ENCODE peak calls at places on chromosomes 4 and X, in four cellular contexts. One of them, this sample, is unnamed.

GRCh38 chrX:153900806-153901752 is 3.4 kb upstream of the AVPR2 start:
- DNase-seq in IMR-90: peak; percentile 87
- DNase-seq in GM12878: peak; percentile 55
- DNase-seq in endothelial cell of umbilical vein: peak; percentile 2
- DNase-seq in this sample: peak; percentile 65

GRCh38 chr4:140019619-140020367 is 134.2 kb downstream of the MAML3 start:
- DNase-seq in IMR-90: no peak
- DNase-seq in GM12878: no peak
- DNase-seq in endothelial cell of umbilical vein: no peak
- DNase-seq in this sample: no peak

GRCh38 chrX:47900833-47901232 is 64.1 kb downstream of the ZNF81 start:
- DNase-seq in IMR-90: no peak
- DNase-seq in GM12878: no peak
- DNase-seq in endothelial cell of umbilical vein: peak; percentile 0
- DNase-seq in this sample: no peak

GRCh38 chr4:85107553-85107952 is 141.1 kb upstream of the WDFY3 start:
- DNase-seq in IMR-90: no peak
- DNase-seq in GM12878: no peak
- DNase-seq in endothelial cell of umbilical vein: no peak
- DNase-seq in this sample: no peak

GRCh38 chr4:76585270-76585669 is 150.2 kb downstream of the SHROOM3 start:
- DNase-seq in IMR-90: peak; percentile 77
- DNase-seq in GM12878: no peak
- DNase-seq in endothelial cell of umbilical vein: no peak
- DNase-seq in this sample: no peak

GRCh38 chr4:151940926-151941617 is 180.3 kb upstream of the GATB start:
- DNase-seq in IMR-90: no peak
- DNase-seq in GM12878: no peak
- DNase-seq in endothelial cell of umbilical vein: no peak
- DNase-seq in this sample: no peak

GRCh38 chr4:34412233-34412632 is 1832.1 kb downstream of the ARAP2 start:
- DNase-seq in IMR-90: no peak
- DNase-seq in GM12878: no peak
- DNase-seq in endothelial cell of umbilical vein: no peak
- DNase-seq in this sample: no peak

GRCh38 chr4:168845897-168846296 is 164.2 kb downstream of the CBR4 start:
- DNase-seq in IMR-90: no peak
- DNase-seq in GM12878: no peak
- DNase-seq in endothelial cell of umbilical vein: no peak
- DNase-seq in this sample: no peak

GRCh38 chrX:140504371-140505324 is at the start of gene SOX3:
- DNase-seq in IMR-90: no peak
- DNase-seq in GM12878: no peak
- DNase-seq in endothelial cell of umbilical vein: no peak
- DNase-seq in this sample: no peak

GRCh38 chrX:25012433-25012735 is 3.4 kb downstream of the ARX start:
- DNase-seq in IMR-90: no peak
- DNase-seq in GM12878: no peak
- DNase-seq in endothelial cell of umbilical vein: no peak
- DNase-seq in this sample: no peak

GRCh38 chr4:1651609-1652008 is 32.5 kb downstream of the FAM53A start:
- DNase-seq in IMR-90: no peak
- DNase-seq in GM12878: no peak
- DNase-seq in endothelial cell of umbilical vein: no peak
- DNase-seq in this sample: no peak

GRCh38 chr4:95360911-95361695 is 187.7 kb downstream of the UNC5C start:
- DNase-seq in IMR-90: no peak
- DNase-seq in GM12878: no peak
- DNase-seq in endothelial cell of umbilical vein: no peak
- DNase-seq in this sample: no peak

GRCh38 chr4:95998311-95998710 is 158.4 kb downstream of the PDHA2 start:
- DNase-seq in IMR-90: no peak
- DNase-seq in GM12878: no peak
- DNase-seq in endothelial cell of umbilical vein: no peak
- DNase-seq in this sample: no peak

GRCh38 chr4:119794681-119795080 is 166.1 kb upstream of the PDE5A start:
- DNase-seq in IMR-90: no peak
- DNase-seq in GM12878: no peak
- DNase-seq in endothelial cell of umbilical vein: no peak
- DNase-seq in this sample: no peak

GRCh38 chr4:113858924-113859323 is 97.4 kb upstream of the CAMK2D start:
- DNase-seq in IMR-90: peak; percentile 30
- DNase-seq in GM12878: no peak
- DNase-seq in endothelial cell of umbilical vein: no peak
- DNase-seq in this sample: no peak

GRCh38 chrX:2635366-2635765 is 55.7 kb upstream of the CD99 start:
- DNase-seq in IMR-90: no peak
- DNase-seq in GM12878: no peak
- DNase-seq in endothelial cell of umbilical vein: no peak
- DNase-seq in this sample: no peak

GRCh38 chrX:138858946-138859345 is 147.4 kb upstream of the FGF13 start:
- DNase-seq in IMR-90: no peak
- DNase-seq in GM12878: no peak
- DNase-seq in endothelial cell of umbilical vein: no peak
- DNase-seq in this sample: no peak

GRCh38 chr4:96035727-96036126 is 195.8 kb downstream of the PDHA2 start:
- DNase-seq in IMR-90: no peak
- DNase-seq in GM12878: no peak
- DNase-seq in endothelial cell of umbilical vein: peak; percentile 49
- DNase-seq in this sample: peak; percentile 9

GRCh38 chr4:13546855-13547562 is 2.7 kb upstream of the NKX3-2 start:
- DNase-seq in IMR-90: no peak
- DNase-seq in GM12878: no peak
- DNase-seq in endothelial cell of umbilical vein: no peak
- DNase-seq in this sample: no peak

GRCh38 chrX:9149831-9150230 is 115.9 kb upstream of the FAM9B start:
- DNase-seq in IMR-90: peak; percentile 17
- DNase-seq in GM12878: no peak
- DNase-seq in endothelial cell of umbilical vein: no peak
- DNase-seq in this sample: no peak

GRCh38 chr4:65600656-65601055 is 69.6 kb downstream of the EPHA5 start:
- DNase-seq in IMR-90: no peak
- DNase-seq in GM12878: no peak
- DNase-seq in endothelial cell of umbilical vein: no peak
- DNase-seq in this sample: no peak

GRCh38 chrX:41293269-41293668 is 40.7 kb upstream of the DDX3X start:
- DNase-seq in IMR-90: no peak
- DNase-seq in GM12878: no peak
- DNase-seq in endothelial cell of umbilical vein: no peak
- DNase-seq in this sample: no peak

GRCh38 chr4:182292657-182293056 is 49.5 kb downstream of the TENM3 start:
- DNase-seq in IMR-90: no peak
- DNase-seq in GM12878: no peak
- DNase-seq in endothelial cell of umbilical vein: no peak
- DNase-seq in this sample: no peak

GRCh38 chr4:6520978-6521377 is 48.6 kb upstream of the PPP2R2C start:
- DNase-seq in IMR-90: no peak
- DNase-seq in GM12878: no peak
- DNase-seq in endothelial cell of umbilical vein: no peak
- DNase-seq in this sample: no peak

GRCh38 chr4:104365618-104366017 is 129.1 kb downstream of the CXXC4 start:
- DNase-seq in IMR-90: no peak
- DNase-seq in GM12878: no peak
- DNase-seq in endothelial cell of umbilical vein: no peak
- DNase-seq in this sample: no peak

GRCh38 chrX:13212191-13212651 is 107.6 kb downstream of the ATXN3L start:
- DNase-seq in IMR-90: peak; percentile 13
- DNase-seq in GM12878: no peak
- DNase-seq in endothelial cell of umbilical vein: peak; percentile 82
- DNase-seq in this sample: no peak

GRCh38 chrX:72045552-72046277 is 86.0 kb downstream of the RTL5 start:
- DNase-seq in IMR-90: no peak
- DNase-seq in GM12878: no peak
- DNase-seq in endothelial cell of umbilical vein: peak; percentile 41
- DNase-seq in this sample: no peak

GRCh38 chr4:6795821-6796220 is 13.3 kb downstream of the KIAA0232 start:
- DNase-seq in IMR-90: no peak
- DNase-seq in GM12878: no peak
- DNase-seq in endothelial cell of umbilical vein: no peak
- DNase-seq in this sample: no peak

GRCh38 chr4:102685768-102686167 is 75.0 kb downstream of the MANBA start:
- DNase-seq in IMR-90: no peak
- DNase-seq in GM12878: no peak
- DNase-seq in endothelial cell of umbilical vein: no peak
- DNase-seq in this sample: no peak

GRCh38 chr4:102687373-102687981 is 73.3 kb downstream of the MANBA start:
- DNase-seq in IMR-90: peak; percentile 43
- DNase-seq in GM12878: peak; percentile 93
- DNase-seq in endothelial cell of umbilical vein: no peak
- DNase-seq in this sample: no peak

GRCh38 chr4:102684605-102685052 is 76.1 kb downstream of the MANBA start:
- DNase-seq in IMR-90: peak; percentile 92
- DNase-seq in GM12878: peak; percentile 37
- DNase-seq in endothelial cell of umbilical vein: no peak
- DNase-seq in this sample: peak; percentile 38

GRCh38 chr4:102683846-102684581 is 76.8 kb downstream of the MANBA start:
- DNase-seq in IMR-90: peak; percentile 25
- DNase-seq in GM12878: no peak
- DNase-seq in endothelial cell of umbilical vein: no peak
- DNase-seq in this sample: no peak

GRCh38 chr4:102687982-102688433 is 72.8 kb downstream of the MANBA start:
- DNase-seq in IMR-90: peak; percentile 15
- DNase-seq in GM12878: no peak
- DNase-seq in endothelial cell of umbilical vein: no peak
- DNase-seq in this sample: no peak
- TF ChIP-seq FOS in IMR-90: no peak
- TF ChIP-seq FOS in GM12878: no peak
- TF ChIP-seq FOS in endothelial cell of umbilical vein: no peak
- TF ChIP-seq FOS in this sample: no peak

GRCh38 chrX:119817130-119817690 is 25.8 kb upstream of the RPL39 start:
- DNase-seq in IMR-90: peak; percentile 6
- DNase-seq in GM12878: no peak
- DNase-seq in endothelial cell of umbilical vein: no peak
- DNase-seq in this sample: no peak
- TF ChIP-seq FOS in IMR-90: no peak
- TF ChIP-seq FOS in GM12878: no peak
- TF ChIP-seq FOS in endothelial cell of umbilical vein: no peak
- TF ChIP-seq FOS in this sample: no peak

DNA sequence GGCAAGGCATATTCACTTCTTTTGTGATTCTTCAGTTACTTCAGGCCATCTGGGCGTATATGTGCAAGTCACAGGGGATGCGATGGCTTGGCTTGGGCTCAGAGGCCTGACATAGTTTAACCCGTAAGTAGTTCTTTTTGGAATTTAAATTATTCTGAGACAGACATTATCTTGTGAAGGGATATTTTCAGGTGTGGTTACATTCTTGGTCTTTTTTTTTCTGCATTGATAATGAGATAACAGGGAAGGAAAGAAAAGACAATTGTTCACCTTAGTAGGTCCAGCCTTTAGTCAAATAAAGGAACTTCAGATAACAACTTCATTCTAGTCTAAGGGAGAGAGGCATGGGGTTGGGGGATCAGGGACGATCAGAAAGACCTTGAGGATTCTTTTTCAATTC is 74.8 kb downstream of the TEX13C start:
- DNase-seq in IMR-90: no peak
- DNase-seq in GM12878: no peak
- DNase-seq in endothelial cell of umbilical vein: no peak
- DNase-seq in this sample: no peak
- TF ChIP-seq FOS in IMR-90: no peak
- TF ChIP-seq FOS in GM12878: no peak
- TF ChIP-seq FOS in endothelial cell of umbilical vein: no peak
- TF ChIP-seq FOS in this sample: no peak

DNA sequence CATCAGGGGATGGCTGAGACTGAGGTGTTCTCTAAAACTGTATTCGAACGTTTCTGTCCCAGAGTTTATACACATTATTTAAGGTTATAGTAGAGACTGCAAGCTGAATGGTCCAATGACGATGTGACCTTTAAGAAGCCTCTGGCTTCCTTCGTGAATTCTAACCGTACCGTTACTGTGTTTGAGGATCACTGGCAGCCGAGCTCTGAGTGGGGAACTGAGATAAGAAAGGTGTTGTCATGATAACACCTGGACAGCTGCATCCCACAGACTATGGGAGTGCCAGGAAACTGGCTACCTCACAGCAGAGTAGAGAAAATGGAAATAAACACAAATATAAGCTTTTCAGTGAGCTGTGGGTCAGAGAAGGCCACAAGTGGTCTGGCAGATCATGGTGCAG is 59.0 kb downstream of the HMGB2 start:
- DNase-seq in IMR-90: no peak
- DNase-seq in GM12878: no peak
- DNase-seq in endothelial cell of umbilical vein: no peak
- DNase-seq in this sample: peak; percentile 39
- TF ChIP-seq FOS in IMR-90: no peak
- TF ChIP-seq FOS in GM12878: no peak
- TF ChIP-seq FOS in endothelial cell of umbilical vein: no peak
- TF ChIP-seq FOS in this sample: no peak

DNA sequence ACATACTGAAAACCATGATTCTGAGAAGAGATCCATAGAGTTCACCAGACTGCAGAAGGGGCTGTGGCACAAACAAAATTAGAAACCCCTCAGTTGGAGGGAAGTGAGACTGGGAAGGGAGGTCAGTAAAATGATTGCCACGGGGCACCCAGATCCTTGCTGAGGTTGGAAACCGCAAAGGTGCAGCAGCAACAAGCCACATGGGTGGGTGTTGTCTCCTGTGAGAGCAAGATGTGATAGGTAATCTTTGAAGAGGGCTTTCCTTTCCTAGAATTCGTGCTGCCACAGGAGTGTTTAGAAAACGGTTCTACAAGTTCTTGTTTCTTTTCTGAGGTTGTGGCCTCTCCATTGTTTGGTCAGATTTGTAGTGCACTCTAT is 85.5 kb downstream of the NFKB1 start:
- DNase-seq in IMR-90: no peak
- DNase-seq in GM12878: peak; percentile 36
- DNase-seq in endothelial cell of umbilical vein: no peak
- DNase-seq in this sample: no peak
- TF ChIP-seq FOS in IMR-90: no peak
- TF ChIP-seq FOS in GM12878: no peak
- TF ChIP-seq FOS in endothelial cell of umbilical vein: no peak
- TF ChIP-seq FOS in this sample: no peak

This sample was measured in K562.